ENCODE peak calls at places on chromosomes 12 and 14, in six cellular contexts. K is GM13977, B is astrocyte of the cerebellum, A is NB4, H is GM23338, O is fibroblast of the aortic adventitia. X is an unnamed sample.
A peak's percentile ranks its signal among the peaks of the same experiment; 100 is the strongest.

GRCh38 chr14:24062216-24062980 is 9.0 kb upstream of the CPNE6 start:
- DNase-seq in O (no peak), A (no peak), K (no peak), H (no peak), B (no peak), X (no peak)

GRCh38 chr14:88919502-88919901 is 95.1 kb downstream of the TTC8 start:
- DNase-seq in H (no peak), K (no peak), B (no peak), O (no peak), A (no peak), X (no peak)

GRCh38 chr12:112418248-112418595 is 525 bp upstream of the PTPN11 start:
- DNase-seq in H (no peak), O (no peak), B (no peak), K (no peak), A (no peak), X (no peak)

GRCh38 chr12:119179335-119180021 is 747 bp downstream of the HSPB8 start:
- DNase-seq in H (peak; percentile 83), B (no peak), A (no peak), O (peak; percentile 68), K (no peak), X (peak; percentile 70)

GRCh38 chr12:42039146-42039545 is 105.5 kb downstream of the GXYLT1 start:
- DNase-seq in O (peak; percentile 74), H (peak; percentile 27), K (no peak), B (peak; percentile 49), A (no peak), X (peak; percentile 57)

GRCh38 chr12:78683031-78683430 is 181.5 kb upstream of the SYT1 start:
- DNase-seq in B (no peak), H (no peak), O (peak; percentile 76), A (no peak), K (no peak), X (peak; percentile 17)

GRCh38 chr14:23481362-23481970 is 12.0 kb downstream of the NGDN start:
- DNase-seq in O (peak; percentile 32), K (no peak), B (no peak), H (peak; percentile 83), A (peak; percentile 25), X (peak; percentile 29)

GRCh38 chr12:32483499-32483898 is 84.1 kb downstream of the FGD4 start:
- DNase-seq in A (peak; percentile 82), K (no peak), O (no peak), H (no peak), B (no peak), X (peak; percentile 28)

GRCh38 chr14:22185191-22185590 is 403.8 kb downstream of the DAD1 start:
- DNase-seq in O (no peak), A (peak; percentile 23), H (no peak), B (no peak), K (no peak), X (peak; percentile 35)

GRCh38 chr14:22190411-22191191 is 398.4 kb downstream of the DAD1 start:
- DNase-seq in O (no peak), H (no peak), K (no peak), A (no peak), B (no peak), X (peak; percentile 70)

GRCh38 chr14:22188346-22188745 is 400.7 kb downstream of the DAD1 start:
- DNase-seq in H (no peak), O (no peak), B (no peak), K (no peak), A (no peak), X (no peak)

GRCh38 chr14:22194669-22195068 is 394.4 kb downstream of the DAD1 start:
- DNase-seq in K (no peak), A (no peak), O (no peak), B (no peak), H (no peak), X (no peak)

GRCh38 chr14:22189873-22190272 is 399.2 kb downstream of the DAD1 start:
- DNase-seq in A (no peak), H (no peak), O (no peak), B (no peak), K (no peak), X (no peak)
- TF ChIP-seq CTCF in A (no peak), H (no peak), O (no peak), B (no peak), K (no peak), X (no peak)

GRCh38 chr12:168763-169525 is 45.0 kb downstream of the SLC6A12 start:
- DNase-seq in K (no peak), A (peak; percentile 90), B (no peak), H (peak; percentile 55), O (no peak), X (no peak)

GRCh38 chr12:168201-168600 is 45.8 kb downstream of the SLC6A12 start:
- DNase-seq in O (no peak), B (no peak), K (no peak), H (no peak), A (no peak), X (no peak)

GRCh38 chr12:171276-171675 is 42.7 kb downstream of the SLC6A12 start:
- DNase-seq in B (no peak), A (no peak), K (no peak), H (no peak), O (no peak), X (no peak)

GRCh38 chr12:170361-171225 is 43.4 kb downstream of the SLC6A12 start:
- DNase-seq in H (no peak), K (no peak), B (no peak), O (no peak), A (no peak), X (no peak)

DNA sequence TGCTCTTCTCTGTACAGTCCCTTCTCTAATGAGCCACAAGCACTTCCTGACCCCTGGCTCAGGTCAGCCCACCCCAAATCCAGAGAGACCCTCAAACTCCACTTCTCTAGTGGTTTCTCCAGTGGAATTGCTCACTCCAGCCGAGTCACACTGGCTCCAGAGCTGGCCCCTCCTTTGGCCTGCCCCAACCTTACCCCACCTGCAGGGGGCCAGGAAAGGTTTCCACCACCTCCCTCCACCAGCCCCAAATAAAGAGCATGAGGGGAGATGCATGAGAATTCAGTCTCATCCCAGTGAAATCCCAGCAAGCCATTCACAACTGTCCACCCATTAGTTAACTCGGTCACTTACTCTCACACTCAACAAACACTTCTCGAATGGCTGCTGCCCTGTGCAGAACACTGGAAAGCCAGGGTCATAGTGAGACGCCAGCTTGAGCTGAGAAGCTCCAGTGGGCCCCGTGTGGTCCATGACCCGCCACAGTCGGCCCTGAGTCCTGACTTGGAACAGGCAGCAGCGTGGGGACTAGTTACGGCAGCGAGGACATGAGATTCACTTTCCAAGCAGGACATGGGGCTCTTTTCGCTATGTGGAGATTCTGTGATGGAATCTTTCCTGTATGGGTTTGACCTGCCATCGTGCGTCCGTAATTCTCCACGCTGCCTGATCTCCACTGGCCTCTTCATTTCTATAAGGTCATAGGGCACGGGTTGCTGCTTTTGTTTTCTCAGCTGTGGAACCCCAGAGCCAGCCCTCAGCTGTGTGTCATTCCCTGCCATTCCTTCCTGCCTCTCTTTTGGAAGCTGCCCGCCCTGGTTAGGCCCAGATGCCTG is 44.2 kb downstream of the SLC6A12 start:
- DNase-seq in O (no peak), K (no peak), A (no peak), H (peak; percentile 43), B (no peak), X (no peak)
- TF ChIP-seq CTCF in O (no peak), K (no peak), A (no peak), H (peak; percentile 31), B (peak; percentile 13), X (peak; percentile 12)

DNA sequence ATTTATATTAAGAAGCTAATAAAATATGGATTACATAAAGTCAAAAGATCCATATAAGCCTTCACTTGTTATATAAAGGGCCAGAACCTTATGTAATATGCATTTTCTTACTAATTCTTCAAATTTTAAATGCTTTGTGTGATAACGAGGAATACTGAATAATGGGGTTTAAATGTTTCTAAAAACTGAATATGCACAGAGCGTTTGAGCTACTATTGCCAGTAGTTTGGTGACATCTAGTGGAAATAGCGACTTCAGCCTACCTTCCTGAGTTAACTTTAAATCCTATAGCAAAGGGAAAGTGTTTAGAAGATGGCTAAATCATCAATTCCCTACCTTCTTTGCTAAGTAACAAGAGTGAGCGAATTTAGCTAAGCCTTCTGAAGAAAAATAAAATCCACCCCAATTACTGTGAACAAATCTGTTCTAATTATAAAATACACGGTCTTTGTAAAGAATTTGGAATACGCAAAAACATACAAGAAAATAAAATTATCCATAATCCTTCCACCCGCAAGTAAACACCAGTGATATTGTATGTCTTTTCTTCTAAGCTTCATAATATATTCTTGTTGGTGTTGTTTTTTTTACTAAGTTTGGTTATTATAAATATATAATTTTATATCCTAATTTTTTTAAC is 115.5 kb upstream of the G2E3 start:
- DNase-seq in B (peak; percentile 48), A (peak; percentile 36), O (peak; percentile 70), K (peak; percentile 9), H (peak; percentile 73), X (peak; percentile 65)
- TF ChIP-seq CTCF in B (peak; percentile 66), A (peak; percentile 34), O (peak; percentile 57), K (peak; percentile 53), H (peak; percentile 95), X (peak; percentile 43)

DNA sequence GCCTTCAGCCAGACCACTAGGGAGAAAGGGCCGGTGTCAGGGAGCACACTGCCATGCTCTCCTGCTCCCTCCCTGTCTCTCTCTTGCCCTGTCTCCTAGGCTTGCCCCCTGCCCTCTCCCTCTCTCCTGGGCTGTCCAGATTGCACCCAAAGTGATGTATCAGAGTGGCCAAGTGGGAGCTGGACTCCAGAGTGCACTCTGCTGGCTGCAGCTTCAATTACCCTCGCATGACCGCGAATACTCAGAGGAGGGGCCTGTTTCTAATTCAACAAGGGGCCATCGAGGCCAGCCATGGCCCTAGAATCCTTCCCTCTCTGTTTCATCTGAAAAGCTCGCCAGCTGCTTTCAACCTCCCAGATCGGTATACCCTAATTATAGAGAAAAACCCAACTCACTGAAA is 206.4 kb upstream of the FKBP4 start:
- DNase-seq in O (no peak), K (no peak), B (no peak), A (peak; percentile 5), H (peak; percentile 41), X (no peak)
- TF ChIP-seq CTCF in O (no peak), K (no peak), B (no peak), A (no peak), H (peak; percentile 35), X (no peak)

GRCh38 chr12:72349491-72349890 is 77.3 kb downstream of the TRHDE start:
- DNase-seq in O (no peak), B (no peak), H (no peak), K (no peak), A (no peak), X (no peak)

GRCh38 chr12:72346331-72346944 is 74.3 kb downstream of the TRHDE start:
- DNase-seq in H (peak; percentile 95), B (peak; percentile 78), K (no peak), O (peak; percentile 63), A (peak; percentile 76), X (peak; percentile 56)
- TF ChIP-seq CTCF in H (peak; percentile 81), B (peak; percentile 69), K (peak; percentile 56), O (peak; percentile 40), A (peak; percentile 45), X (peak; percentile 34)

DNA sequence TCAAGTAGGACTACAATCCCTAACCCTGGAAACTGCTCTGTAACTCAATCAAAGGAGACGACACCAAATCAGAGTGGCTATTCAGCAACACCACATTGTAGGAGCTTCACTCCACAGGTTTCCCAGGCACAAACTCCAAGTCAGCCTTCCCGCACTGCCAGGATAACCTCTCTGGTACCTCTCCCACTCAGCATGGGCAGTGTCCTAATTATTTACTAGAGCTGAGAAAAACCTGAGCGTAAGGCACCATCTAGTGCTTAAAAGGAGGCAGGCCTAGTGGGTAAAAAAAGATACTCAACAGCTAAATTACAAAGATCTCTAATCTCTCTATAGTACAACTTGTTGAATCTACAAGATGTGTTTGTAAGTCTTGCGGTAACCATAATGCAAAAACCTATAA is 36.1 kb downstream of the PARP11 start:
- DNase-seq in H (peak; percentile 70), K (peak; percentile 39), A (no peak), B (no peak), O (no peak), X (no peak)
- TF ChIP-seq CTCF in H (peak; percentile 46), K (peak; percentile 59), A (no peak), B (no peak), O (no peak), X (no peak)

GRCh38 chr12:19915392-19916192 is 452.7 kb upstream of the PDE3A start:
- DNase-seq in O (peak; percentile 72), B (peak; percentile 47), K (no peak), H (peak; percentile 68), A (peak; percentile 60), X (peak; percentile 81)
- TF ChIP-seq CTCF in O (peak; percentile 62), B (peak; percentile 49), K (peak; percentile 59), H (peak; percentile 84), A (peak; percentile 51), X (peak; percentile 55)